ENCODE peak calls at places on chromosomes 5 and 9, in four cellular contexts. A, M, H and B are unnamed samples.

GRCh38 chr5:142934335-142934734 is 164.2 kb downstream of the ARHGAP26 start:
- DNase-seq in A (no peak), M (no peak), H (no peak), B (no peak)

GRCh38 chr5:14871573-14872069 is at the start of gene ANKH:
- DNase-seq in A (peak), M (peak), H (peak), B (peak)

GRCh38 chr5:21181726-21182125 is 1193.7 kb upstream of the CDH18 start:
- DNase-seq in A (no peak), M (no peak), H (no peak), B (no peak)

GRCh38 chr5:68037541-68037940 is 178.0 kb upstream of the PIK3R1 start:
- DNase-seq in A (no peak), M (no peak), H (no peak), B (no peak)

GRCh38 chr9:3385871-3386270 is 139.9 kb downstream of the RFX3 start:
- DNase-seq in A (no peak), M (no peak), H (peak), B (no peak)

GRCh38 chr5:168529361-168530234 is 493 bp downstream of the FBLL1 start:
- DNase-seq in A (no peak), M (no peak), H (no peak), B (no peak)

GRCh38 chr5:113693205-113693553 is 179.7 kb downstream of the YTHDC2 start:
- DNase-seq in A (no peak), M (peak), H (no peak), B (peak)

GRCh38 chr5:2335156-2335555 is 416.3 kb downstream of the IRX2 start:
- DNase-seq in A (no peak), M (no peak), H (no peak), B (no peak)

GRCh38 chr9:12697719-12698118 is 4.5 kb downstream of the TYRP1 start:
- DNase-seq in A (no peak), M (peak), H (no peak), B (no peak)

GRCh38 chr9:71986860-71987259 is 73.6 kb downstream of the C9orf57 start:
- DNase-seq in A (no peak), M (no peak), H (no peak), B (no peak)

GRCh38 chr9:81893929-81894328 is 34.3 kb upstream of the SPATA31D4 start:
- DNase-seq in A (no peak), M (no peak), H (no peak), B (no peak)

GRCh38 chr9:16964228-16964627 is 93.8 kb upstream of the BNC2 start:
- DNase-seq in A (peak), M (no peak), H (no peak), B (no peak)

GRCh38 chr5:43305948-43306563 is 7.2 kb downstream of the HMGCS1 start:
- DNase-seq in A (no peak), M (peak), H (no peak), B (peak)

GRCh38 chr5:16656561-16657191 is 39.9 kb upstream of the RETREG1 start:
- DNase-seq in A (peak), M (no peak), H (no peak), B (no peak)

GRCh38 chr9:116980582-116980981 is 293.5 kb downstream of the TRIM32 start:
- DNase-seq in A (no peak), M (no peak), H (no peak), B (no peak)

GRCh38 chr5:139651863-139652787 is 4.0 kb downstream of the CXXC5 start:
- DNase-seq in A (peak), M (no peak), H (peak), B (no peak)

GRCh38 chr5:116573279-116573616 is 1.4 kb downstream of the SEMA6A start:
- DNase-seq in A (no peak), M (peak), H (no peak), B (no peak)

GRCh38 chr9:27193886-27194285 is 84.9 kb downstream of the TEK start:
- DNase-seq in A (peak), M (no peak), H (no peak), B (no peak)

GRCh38 chr5:77181596-77182304 is 28.7 kb upstream of the PDE8B start:
- DNase-seq in A (no peak), M (no peak), H (no peak), B (no peak)

GRCh38 chr5:108728566-108729305 is 19.0 kb upstream of the FER start:
- DNase-seq in A (no peak), M (no peak), H (peak), B (no peak)

GRCh38 chr5:5183192-5183699 is 43.1 kb downstream of the ADAMTS16 start:
- DNase-seq in A (no peak), M (no peak), H (no peak), B (no peak)

GRCh38 chr5:78521455-78521854 is 127.1 kb downstream of the LHFPL2 start:
- DNase-seq in A (no peak), M (no peak), H (no peak), B (no peak)

GRCh38 chr9:75933982-75934381 is 43.5 kb downstream of the PCSK5 start:
- DNase-seq in A (no peak), M (no peak), H (no peak), B (no peak)

GRCh38 chr9:77673912-77674791 is 26.0 kb upstream of the GNA14 start:
- DNase-seq in A (no peak), M (no peak), H (no peak), B (no peak)

GRCh38 chr5:72452515-72453259 is 54.5 kb downstream of the ZNF366 start:
- DNase-seq in A (peak), M (no peak), H (no peak), B (no peak)

GRCh38 chr9:110975278-110975677 is 63.0 kb downstream of the LPAR1 start:
- DNase-seq in A (no peak), M (no peak), H (no peak), B (no peak)

GRCh38 chr9:32698706-32699277 is 63.3 kb upstream of the TAF1L start:
- DNase-seq in A (no peak), M (no peak), H (no peak), B (no peak)

GRCh38 chr5:169494383-169495251 is 89.0 kb upstream of the SPDL1 start:
- DNase-seq in A (no peak), M (no peak), H (no peak), B (no peak)

GRCh38 chr9:114364123-114364522 is 23.7 kb downstream of the AKNA start:
- DNase-seq in A (peak), M (no peak), H (no peak), B (no peak)

GRCh38 chr5:56415356-56415765 is 182.2 kb upstream of the ANKRD55 start:
- DNase-seq in A (peak), M (no peak), H (no peak), B (no peak)

GRCh38 chr9:89821081-89821480 is 216.3 kb downstream of the GADD45G start:
- DNase-seq in A (no peak), M (no peak), H (no peak), B (no peak)

GRCh38 chr9:19156805-19157204 is 29.5 kb upstream of the PLIN2 start:
- DNase-seq in A (no peak), M (no peak), H (no peak), B (no peak)

GRCh38 chr5:95124731-95125130 is 160.2 kb downstream of the MCTP1 start:
- DNase-seq in A (no peak), M (no peak), H (no peak), B (no peak)

GRCh38 chr5:38387161-38387560 is 128.8 kb downstream of the EGFLAM start:
- DNase-seq in A (no peak), M (no peak), H (no peak), B (no peak)

GRCh38 chr9:133050142-133050541 is 11.6 kb upstream of the CEL start:
- DNase-seq in A (peak), M (peak), H (no peak), B (no peak)

GRCh38 chr9:36934478-36935065 is 99.5 kb downstream of the PAX5 start:
- DNase-seq in A (no peak), M (peak), H (no peak), B (peak)